ENCODE peak calls at places on chromosomes 1 and 21, in five cellular contexts. U is AG08396; Z is heart right ventricle; S is NCI-H460; Q is activated naive CD4-positive, alpha-beta T cell treated with anti-CD3 and anti-CD28 coated beads, Interleukin-2, amount 50 U/mL, for 72 hours. L is an unnamed sample.

GRCh38 chr1:206952182-206952581 is 5.9 kb upstream of the PIGR start:
- DNase-seq in S (no peak), Z (no peak), U (no peak), Q (no peak), L (no peak)

GRCh38 chr21:35511298-35512162 is 462.4 kb upstream of the RUNX1 start:
- DNase-seq in Z (no peak), S (no peak), Q (no peak), U (no peak), L (no peak)

GRCh38 chr1:61502011-61502410 is 222.9 kb downstream of the TM2D1 start:
- DNase-seq in S (no peak), Q (no peak), Z (no peak), U (no peak), L (no peak)

GRCh38 chr1:21499283-21499945 is 9.8 kb upstream of the ALPL start:
- DNase-seq in Q (no peak), Z (no peak), U (no peak), S (no peak), L (no peak)

GRCh38 chr1:1421147-1421906 is at the start of gene ANKRD65:
- DNase-seq in U (no peak), Z (no peak), S (no peak), Q (no peak), L (no peak)

GRCh38 chr1:80837066-80837465 is 963.7 kb upstream of the ADGRL2 start:
- DNase-seq in S (no peak), U (no peak), Q (no peak), Z (no peak), L (no peak)

GRCh38 chr1:240111558-240111957 is 19.9 kb downstream of the FMN2 start:
- DNase-seq in Q (no peak), Z (no peak), U (no peak), S (no peak), L (no peak)

GRCh38 chr1:28815533-28815932 is 3.6 kb downstream of the OPRD1 start:
- DNase-seq in Q (no peak), Z (no peak), S (no peak), U (no peak), L (no peak)

GRCh38 chr1:221655766-221656305 is 86.1 kb downstream of the DUSP10 start:
- DNase-seq in S (no peak), Z (no peak), Q (no peak), U (no peak), L (no peak)

GRCh38 chr1:78691995-78692747 is 42.5 kb downstream of the IFI44 start:
- DNase-seq in S (no peak), Z (no peak), U (no peak), Q (no peak), L (no peak)

GRCh38 chr1:209728466-209728865 is 23.8 kb downstream of the HSD11B1 start:
- DNase-seq in S (no peak), U (no peak), Z (no peak), Q (no peak), L (peak; percentile 50)

GRCh38 chr1:41501581-41501980 is 17.1 kb upstream of the EDN2 start:
- DNase-seq in S (no peak), U (no peak), Q (no peak), Z (no peak), L (peak; percentile 53)

GRCh38 chr1:156476501-156477298 is 23.9 kb downstream of the MEF2D start:
- DNase-seq in Z (peak; percentile 44), Q (peak; percentile 39), U (peak; percentile 57), S (no peak), L (peak; percentile 78)

GRCh38 chr1:27622828-27623227 is 12.2 kb downstream of the FGR start:
- DNase-seq in Q (no peak), U (no peak), S (no peak), Z (no peak), L (no peak)

GRCh38 chr1:212118167-212118871 is 82.8 kb downstream of the DTL start:
- DNase-seq in Z (no peak), U (no peak), S (no peak), Q (no peak), L (no peak)

GRCh38 chr1:201461193-201461657 is 7.8 kb downstream of the PHLDA3 start:
- DNase-seq in Z (no peak), Q (no peak), S (peak; percentile 87), U (peak; percentile 76), L (no peak)

GRCh38 chr21:38352536-38353219 is 95.9 kb downstream of the KCNJ15 start:
- DNase-seq in Z (no peak), U (peak; percentile 76), S (peak; percentile 43), Q (peak; percentile 75), L (peak; percentile 51)

GRCh38 chr1:10495942-10496341 is 21.2 kb downstream of the PEX14 start:
- DNase-seq in U (no peak), S (no peak), Z (no peak), Q (no peak), L (no peak)